ENCODE peak calls at places on chromosomes 6 and 20, in seven cellular contexts. One of them, this sample, is unnamed.

GRCh38 chr20:63054695-63055240 is 48.0 kb upstream of the BHLHE23 start:
- DNase-seq in GM12878: no peak
- DNase-seq in GM12891: no peak
- DNase-seq in K562: no peak
- DNase-seq in H1: peak; percentile 38
- DNase-seq in HepG2: no peak
- DNase-seq in SK-N-SH: no peak
- DNase-seq in this sample: no peak

GRCh38 chr6:124076336-124077048 is 272.8 kb downstream of the NKAIN2 start:
- DNase-seq in H1: no peak
- DNase-seq in GM12891: no peak
- DNase-seq in GM12878: no peak
- DNase-seq in HepG2: no peak
- DNase-seq in K562: no peak
- DNase-seq in SK-N-SH: no peak
- DNase-seq in this sample: no peak

GRCh38 chr6:140956567-140957306 is 1176.0 kb upstream of the GJE1 start:
- DNase-seq in H1: no peak
- DNase-seq in HepG2: no peak
- DNase-seq in SK-N-SH: no peak
- DNase-seq in GM12878: no peak
- DNase-seq in K562: no peak
- DNase-seq in GM12891: no peak
- DNase-seq in this sample: no peak

GRCh38 chr6:132936641-132937040 is 122.3 kb downstream of the RPS12 start:
- DNase-seq in SK-N-SH: peak; percentile 74
- DNase-seq in GM12878: no peak
- DNase-seq in GM12891: no peak
- DNase-seq in H1: no peak
- DNase-seq in HepG2: no peak
- DNase-seq in K562: no peak
- DNase-seq in this sample: no peak

GRCh38 chr20:46131396-46131795 is 13.3 kb downstream of the CD40 start:
- DNase-seq in GM12891: no peak
- DNase-seq in GM12878: no peak
- DNase-seq in HepG2: no peak
- DNase-seq in H1: no peak
- DNase-seq in SK-N-SH: no peak
- DNase-seq in K562: no peak
- DNase-seq in this sample: no peak

GRCh38 chr20:43448748-43449535 is 8.8 kb upstream of the SRSF6 start:
- DNase-seq in K562: peak; percentile 64
- DNase-seq in SK-N-SH: peak; percentile 63
- DNase-seq in GM12878: peak; percentile 13
- DNase-seq in GM12891: peak; percentile 30
- DNase-seq in H1: peak; percentile 60
- DNase-seq in HepG2: peak; percentile 70
- DNase-seq in this sample: no peak

GRCh38 chr20:33578510-33578909 is 83.6 kb upstream of the C20orf144 start:
- DNase-seq in SK-N-SH: peak; percentile 66
- DNase-seq in H1: no peak
- DNase-seq in K562: no peak
- DNase-seq in GM12878: no peak
- DNase-seq in HepG2: no peak
- DNase-seq in GM12891: no peak
- DNase-seq in this sample: no peak

GRCh38 chr20:32511358-32512046 is 73.6 kb downstream of the NOL4L start:
- DNase-seq in H1: no peak
- DNase-seq in K562: no peak
- DNase-seq in SK-N-SH: no peak
- DNase-seq in GM12878: no peak
- DNase-seq in HepG2: no peak
- DNase-seq in GM12891: no peak
- DNase-seq in this sample: no peak

GRCh38 chr20:15056231-15056630 is 718.8 kb upstream of the FLRT3 start:
- DNase-seq in GM12878: no peak
- DNase-seq in HepG2: no peak
- DNase-seq in GM12891: no peak
- DNase-seq in K562: no peak
- DNase-seq in H1: no peak
- DNase-seq in SK-N-SH: no peak
- DNase-seq in this sample: no peak

GRCh38 chr6:50822078-50822476 is 3.4 kb downstream of the TFAP2B start:
- DNase-seq in SK-N-SH: no peak
- DNase-seq in GM12891: no peak
- DNase-seq in HepG2: no peak
- DNase-seq in K562: no peak
- DNase-seq in H1: no peak
- DNase-seq in GM12878: no peak
- DNase-seq in this sample: no peak

GRCh38 chr6:125377621-125378020 is 75.9 kb upstream of the HDDC2 start:
- DNase-seq in SK-N-SH: peak; percentile 33
- DNase-seq in HepG2: no peak
- DNase-seq in GM12878: no peak
- DNase-seq in H1: no peak
- DNase-seq in K562: no peak
- DNase-seq in GM12891: no peak
- DNase-seq in this sample: no peak

GRCh38 chr6:85864453-85865401 is 222.0 kb upstream of the SYNCRIP start:
- DNase-seq in GM12891: no peak
- DNase-seq in SK-N-SH: no peak
- DNase-seq in K562: no peak
- DNase-seq in H1: no peak
- DNase-seq in HepG2: peak; percentile 38
- DNase-seq in GM12878: no peak
- DNase-seq in this sample: no peak

GRCh38 chr6:153947817-153948447 is 91.1 kb upstream of the OPRM1 start:
- DNase-seq in SK-N-SH: peak; percentile 19
- DNase-seq in K562: peak; percentile 20
- DNase-seq in GM12891: no peak
- DNase-seq in H1: peak; percentile 69
- DNase-seq in HepG2: peak; percentile 20
- DNase-seq in GM12878: no peak
- DNase-seq in this sample: no peak

GRCh38 chr6:152587473-152587872 is 49.7 kb downstream of the SYNE1 start:
- DNase-seq in K562: no peak
- DNase-seq in H1: no peak
- DNase-seq in SK-N-SH: no peak
- DNase-seq in GM12891: no peak
- DNase-seq in GM12878: no peak
- DNase-seq in HepG2: no peak
- DNase-seq in this sample: no peak

GRCh38 chr20:62198496-62198895 is 15.7 kb downstream of the MTG2 start:
- DNase-seq in H1: no peak
- DNase-seq in HepG2: no peak
- DNase-seq in GM12891: no peak
- DNase-seq in GM12878: no peak
- DNase-seq in K562: no peak
- DNase-seq in SK-N-SH: no peak
- DNase-seq in this sample: no peak

GRCh38 chr6:89084954-89085353 is 4.4 kb downstream of the PNRC1 start:
- DNase-seq in K562: no peak
- DNase-seq in SK-N-SH: no peak
- DNase-seq in GM12891: no peak
- DNase-seq in GM12878: no peak
- DNase-seq in HepG2: no peak
- DNase-seq in H1: no peak
- DNase-seq in this sample: no peak

GRCh38 chr20:60087563-60088105 is 129.4 kb downstream of the CDH26 start:
- DNase-seq in H1: no peak
- DNase-seq in SK-N-SH: no peak
- DNase-seq in K562: no peak
- DNase-seq in GM12878: no peak
- DNase-seq in HepG2: no peak
- DNase-seq in GM12891: no peak
- DNase-seq in this sample: no peak

GRCh38 chr6:82006027-82006738 is 241.4 kb downstream of the IBTK start:
- DNase-seq in H1: peak; percentile 46
- DNase-seq in K562: no peak
- DNase-seq in GM12891: no peak
- DNase-seq in SK-N-SH: peak; percentile 7
- DNase-seq in GM12878: no peak
- DNase-seq in HepG2: peak; percentile 57
- DNase-seq in this sample: no peak

GRCh38 chr6:116533233-116533957 is 12.1 kb downstream of the TRAPPC3L start:
- DNase-seq in SK-N-SH: no peak
- DNase-seq in GM12878: no peak
- DNase-seq in K562: no peak
- DNase-seq in GM12891: no peak
- DNase-seq in HepG2: no peak
- DNase-seq in H1: no peak
- DNase-seq in this sample: no peak

GRCh38 chr20:25276533-25277050 is 28.7 kb downstream of the PYGB start:
- DNase-seq in K562: no peak
- DNase-seq in HepG2: no peak
- DNase-seq in GM12891: no peak
- DNase-seq in H1: peak; percentile 37
- DNase-seq in GM12878: no peak
- DNase-seq in SK-N-SH: no peak
- DNase-seq in this sample: no peak

GRCh38 chr6:37502703-37503485 is 3.2 kb upstream of the CCDC167 start:
- DNase-seq in GM12891: no peak
- DNase-seq in GM12878: no peak
- DNase-seq in HepG2: no peak
- DNase-seq in H1: no peak
- DNase-seq in SK-N-SH: no peak
- DNase-seq in K562: no peak
- DNase-seq in this sample: no peak

GRCh38 chr20:2260250-2260649 is 35.6 kb upstream of the TGM3 start:
- DNase-seq in GM12878: no peak
- DNase-seq in SK-N-SH: no peak
- DNase-seq in H1: no peak
- DNase-seq in GM12891: no peak
- DNase-seq in HepG2: no peak
- DNase-seq in K562: no peak
- DNase-seq in this sample: no peak

GRCh38 chr6:44942201-44942600 is 385.9 kb upstream of the RUNX2 start:
- DNase-seq in H1: no peak
- DNase-seq in SK-N-SH: no peak
- DNase-seq in GM12891: no peak
- DNase-seq in GM12878: no peak
- DNase-seq in K562: no peak
- DNase-seq in HepG2: no peak
- DNase-seq in this sample: no peak

GRCh38 chr6:105769987-105770386 is 316.1 kb upstream of the PRDM1 start:
- DNase-seq in GM12891: no peak
- DNase-seq in GM12878: no peak
- DNase-seq in K562: no peak
- DNase-seq in HepG2: no peak
- DNase-seq in SK-N-SH: no peak
- DNase-seq in H1: no peak
- DNase-seq in this sample: no peak

GRCh38 chr6:145544031-145544430 is 191.3 kb downstream of the EPM2A start:
- DNase-seq in GM12891: no peak
- DNase-seq in K562: no peak
- DNase-seq in HepG2: no peak
- DNase-seq in GM12878: no peak
- DNase-seq in SK-N-SH: no peak
- DNase-seq in H1: no peak
- DNase-seq in this sample: no peak

GRCh38 chr6:31114540-31114876 is at the start of gene PSORS1C1:
- DNase-seq in H1: no peak
- DNase-seq in HepG2: peak; percentile 49
- DNase-seq in K562: no peak
- DNase-seq in GM12878: no peak
- DNase-seq in GM12891: no peak
- DNase-seq in SK-N-SH: no peak
- DNase-seq in this sample: no peak

GRCh38 chr20:25525857-25526256 is 59.5 kb downstream of the NINL start:
- DNase-seq in K562: no peak
- DNase-seq in H1: no peak
- DNase-seq in GM12891: no peak
- DNase-seq in SK-N-SH: no peak
- DNase-seq in GM12878: no peak
- DNase-seq in HepG2: peak; percentile 97
- DNase-seq in this sample: no peak

GRCh38 chr20:55586626-55587025 is 418.7 kb downstream of the CBLN4 start:
- DNase-seq in H1: no peak
- DNase-seq in HepG2: no peak
- DNase-seq in GM12878: no peak
- DNase-seq in GM12891: no peak
- DNase-seq in K562: no peak
- DNase-seq in SK-N-SH: no peak
- DNase-seq in this sample: no peak

GRCh38 chr6:63347599-63347998 is 27.8 kb upstream of the LGSN start:
- DNase-seq in SK-N-SH: no peak
- DNase-seq in K562: no peak
- DNase-seq in HepG2: peak; percentile 48
- DNase-seq in H1: no peak
- DNase-seq in GM12891: no peak
- DNase-seq in GM12878: no peak
- DNase-seq in this sample: no peak

GRCh38 chr6:157791461-157791860 is 31.6 kb upstream of the SNX9 start:
- DNase-seq in SK-N-SH: no peak
- DNase-seq in H1: no peak
- DNase-seq in GM12878: no peak
- DNase-seq in HepG2: no peak
- DNase-seq in GM12891: no peak
- DNase-seq in K562: no peak
- DNase-seq in this sample: no peak
- TF ChIP-seq TAF1 in SK-N-SH: no peak
- TF ChIP-seq TAF1 in H1: no peak
- TF ChIP-seq TAF1 in GM12878: no peak
- TF ChIP-seq TAF1 in HepG2: no peak
- TF ChIP-seq TAF1 in GM12891: no peak
- TF ChIP-seq TAF1 in K562: no peak
- TF ChIP-seq TAF1 in this sample: no peak

GRCh38 chr20:57738484-57738883 is 28.7 kb upstream of the PMEPA1 start:
- DNase-seq in GM12878: no peak
- DNase-seq in HepG2: no peak
- DNase-seq in K562: peak; percentile 52
- DNase-seq in H1: no peak
- DNase-seq in SK-N-SH: no peak
- DNase-seq in GM12891: no peak
- DNase-seq in this sample: no peak
- TF ChIP-seq POLR2AphosphoS5 in GM12878: no peak
- TF ChIP-seq POLR2AphosphoS5 in HepG2: no peak
- TF ChIP-seq POLR2AphosphoS5 in K562: no peak
- TF ChIP-seq POLR2AphosphoS5 in H1: no peak
- TF ChIP-seq POLR2AphosphoS5 in SK-N-SH: no peak
- TF ChIP-seq POLR2AphosphoS5 in GM12891: no peak
- TF ChIP-seq POLR2AphosphoS5 in this sample: no peak

DNA sequence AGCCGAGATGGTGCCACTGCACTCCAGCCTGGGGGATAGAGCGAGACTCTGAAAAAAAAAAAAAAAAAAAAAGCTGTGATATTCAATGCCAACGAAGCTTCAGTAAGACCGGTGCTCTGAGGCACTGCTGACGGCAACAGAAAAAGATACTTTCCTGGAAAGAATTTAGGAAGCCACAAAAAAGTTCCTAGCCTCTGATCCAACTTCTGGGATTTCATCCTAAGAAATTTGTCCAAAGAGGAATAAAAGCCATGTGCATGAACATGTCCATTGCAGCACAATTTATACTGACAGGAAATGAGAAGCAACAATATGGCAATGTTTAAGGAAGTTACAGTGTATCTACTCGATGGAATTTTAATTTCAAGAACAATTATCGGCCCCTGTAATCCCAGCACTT is 24.5 kb upstream of the CARMIL1 start:
- DNase-seq in GM12891: no peak
- DNase-seq in HepG2: no peak
- DNase-seq in SK-N-SH: no peak
- DNase-seq in K562: no peak
- DNase-seq in H1: no peak
- DNase-seq in GM12878: no peak
- DNase-seq in this sample: no peak
- TF ChIP-seq TAF1 in GM12891: no peak
- TF ChIP-seq TAF1 in HepG2: no peak
- TF ChIP-seq TAF1 in SK-N-SH: no peak
- TF ChIP-seq TAF1 in K562: no peak
- TF ChIP-seq TAF1 in H1: no peak
- TF ChIP-seq TAF1 in GM12878: no peak
- TF ChIP-seq TAF1 in this sample: no peak

GRCh38 chr6:167513763-167514162 is 188.9 kb downstream of the TTLL2 start:
- DNase-seq in K562: no peak
- DNase-seq in H1: no peak
- DNase-seq in GM12891: no peak
- DNase-seq in SK-N-SH: no peak
- DNase-seq in HepG2: no peak
- DNase-seq in GM12878: no peak
- DNase-seq in this sample: no peak
- TF ChIP-seq POLR2AphosphoS5 in K562: no peak
- TF ChIP-seq POLR2AphosphoS5 in H1: no peak
- TF ChIP-seq POLR2AphosphoS5 in GM12891: no peak
- TF ChIP-seq POLR2AphosphoS5 in SK-N-SH: no peak
- TF ChIP-seq POLR2AphosphoS5 in HepG2: no peak
- TF ChIP-seq POLR2AphosphoS5 in GM12878: no peak
- TF ChIP-seq POLR2AphosphoS5 in this sample: no peak